ENCODE peak calls at places on chromosomes 12 and 14, in six cellular contexts. K is NCI-H1436; A is activated CD4-positive, alpha-beta T cell treated with anti-CD3 and anti-CD28 coated beads, Interleukin-2, amount 50 U/mL, for 1 hour; O is T-helper 2 cell; R is T-helper 17 cell; Y is Calu3. Q is an unnamed sample.

GRCh38 chr12:53956251-53956887 is 1.7 kb downstream of the HOXC12 start:
- DNase-seq in K (no peak), R (no peak), A (no peak), Y (no peak), O (no peak), Q (no peak)

GRCh38 chr14:63542231-63542999 is 762 bp downstream of the PPP2R5E start:
- DNase-seq in K (peak; percentile 8), O (peak; percentile 6), Y (peak; percentile 18), A (no peak), R (no peak), Q (no peak)

GRCh38 chr12:51921017-51921725 is 13.9 kb downstream of the ACVRL1 start:
- DNase-seq in A (no peak), O (no peak), Y (no peak), R (no peak), K (no peak), Q (no peak)

GRCh38 chr14:72643317-72643801 is 250.5 kb downstream of the DPF3 start:
- DNase-seq in R (no peak), Y (peak; percentile 40), O (no peak), A (no peak), K (no peak), Q (no peak)

GRCh38 chr12:109728921-109729836 is 15.6 kb downstream of the FAM222A start:
- DNase-seq in R (no peak), K (peak; percentile 54), O (no peak), A (no peak), Y (no peak), Q (no peak)

GRCh38 chr12:5003025-5003666 is 40.5 kb upstream of the KCNA5 start:
- DNase-seq in R (no peak), O (peak; percentile 11), Y (peak; percentile 72), A (peak; percentile 19), K (peak; percentile 70), Q (peak; percentile 80)

GRCh38 chr12:106600503-106600902 is 17.7 kb downstream of the RFX4 start:
- DNase-seq in Y (no peak), K (no peak), R (no peak), A (no peak), O (no peak), Q (no peak)

GRCh38 chr14:32372154-32372553 is 43.1 kb downstream of the AKAP6 start:
- DNase-seq in R (no peak), Y (no peak), O (no peak), K (no peak), A (no peak), Q (no peak)

GRCh38 chr14:104802120-104802912 is 1.4 kb downstream of the ZBTB42 start:
- DNase-seq in Y (no peak), K (no peak), A (no peak), O (no peak), R (no peak), Q (no peak)

GRCh38 chr12:56763753-56764657 is 881 bp downstream of the HSD17B6 start:
- DNase-seq in K (no peak), R (no peak), A (no peak), O (no peak), Y (no peak), Q (no peak)

Q was measured in NCI-H2107.